ENCODE peak calls at places on chromosomes 13 and 19, in seven cellular contexts. P, T, U, C, J, H and G are unnamed samples.

GRCh38 chr19:15252398-15253018 is 20.3 kb upstream of the EPHX3 start:
- DNase-seq in P (peak; percentile 61), T (peak; percentile 44), U (no peak), C (no peak), J (no peak), H (no peak), G (no peak)

GRCh38 chr19:58374200-58374599 is 6.6 kb downstream of the ZNF837 start:
- DNase-seq in P (no peak), T (no peak), U (no peak), C (no peak), J (no peak), H (no peak), G (no peak)

GRCh38 chr13:46995874-46996273 is 99.0 kb upstream of the HTR2A start:
- DNase-seq in P (no peak), T (no peak), U (no peak), C (no peak), J (no peak), H (no peak), G (no peak)

GRCh38 chr13:25462301-25463125 is 90.7 kb downstream of the ATP8A2 start:
- DNase-seq in P (no peak), T (no peak), U (no peak), C (no peak), J (no peak), H (no peak), G (no peak)

GRCh38 chr19:41616785-41617621 is 9.9 kb downstream of the CEACAM4 start:
- DNase-seq in P (peak; percentile 59), T (no peak), U (no peak), C (no peak), J (no peak), H (no peak), G (peak; percentile 31)

GRCh38 chr13:77000475-77000874 is 8.6 kb downstream of the CLN5 start:
- DNase-seq in P (no peak), T (no peak), U (no peak), C (no peak), J (no peak), H (no peak), G (no peak)

GRCh38 chr13:35055705-35056104 is 113.6 kb downstream of the NBEA start:
- DNase-seq in P (no peak), T (no peak), U (no peak), C (no peak), J (no peak), H (no peak), G (no peak)

GRCh38 chr19:58558623-58559274 is 338 bp upstream of the UBE2M start:
- DNase-seq in P (peak; percentile 89), T (peak; percentile 100), U (peak; percentile 95), C (no peak), J (peak; percentile 100), H (peak; percentile 100), G (peak; percentile 99)

GRCh38 chr13:42110410-42111155 is 62.1 kb downstream of the DGKH start:
- DNase-seq in P (peak; percentile 60), T (no peak), U (peak; percentile 12), C (peak; percentile 50), J (peak; percentile 70), H (peak; percentile 37), G (peak; percentile 61)

GRCh38 chr13:42654760-42655159 is 80.8 kb downstream of the TNFSF11 start:
- DNase-seq in P (no peak), T (no peak), U (no peak), C (no peak), J (no peak), H (no peak), G (peak; percentile 20)